ENCODE peak calls at places on chromosomes 13 and 19, in six cellular contexts. O is fibroblast of villous mesenchyme, K is Panc1, A is COR-L47, Y is Right ventricle myocardium superior, N is HCEC 1CT. Q is an unnamed sample.

GRCh38 chr13:113918981-113919646 is 54.8 kb downstream of the C13orf46 start:
- DNase-seq in A (no peak), O (no peak), N (no peak), K (no peak), Y (no peak), Q (no peak)

GRCh38 chr13:31761951-31762350 is 22.6 kb downstream of the RXFP2 start:
- DNase-seq in Y (no peak), O (no peak), N (peak), A (no peak), K (no peak), Q (no peak)

GRCh38 chr13:45700971-45701900 is 884 bp upstream of the CBY2 start:
- DNase-seq in O (no peak), Y (no peak), K (no peak), A (no peak), N (no peak), Q (no peak)

GRCh38 chr19:5137571-5138124 is 168.7 kb downstream of the KDM4B start:
- DNase-seq in N (no peak), Y (no peak), A (no peak), O (no peak), K (no peak), Q (no peak)

GRCh38 chr19:43781630-43782310 is 997 bp upstream of the KCNN4 start:
- DNase-seq in K (no peak), Y (no peak), A (no peak), O (no peak), N (no peak), Q (no peak)

GRCh38 chr13:48235100-48235813 is 2.3 kb downstream of the ITM2B start:
- DNase-seq in A (peak), N (peak), O (peak), Y (no peak), K (no peak), Q (no peak)

GRCh38 chr19:1189419-1189818 is 15.4 kb upstream of the SBNO2 start:
- DNase-seq in K (no peak), Y (no peak), O (no peak), A (no peak), N (no peak), Q (no peak)

GRCh38 chr19:19352823-19353222 is 32.2 kb downstream of the MAU2 start:
- DNase-seq in Y (no peak), A (no peak), O (no peak), N (no peak), K (no peak), Q (no peak)

GRCh38 chr13:77555246-77555645 is 19.7 kb downstream of the SCEL start:
- DNase-seq in K (no peak), A (no peak), Y (no peak), N (no peak), O (no peak), Q (no peak)

GRCh38 chr13:106612688-106613087 is 44.8 kb upstream of the ARGLU1 start:
- DNase-seq in A (no peak), O (peak), K (no peak), Y (peak), N (no peak), Q (no peak)

GRCh38 chr19:4297901-4298771 is 4.1 kb downstream of the TMIGD2 start:
- DNase-seq in K (no peak), N (no peak), Y (no peak), O (no peak), A (no peak), Q (no peak)

GRCh38 chr19:37930416-37930815 is 23.4 kb downstream of the SIPA1L3 start:
- DNase-seq in N (peak), A (no peak), O (no peak), Y (no peak), K (no peak), Q (no peak)

GRCh38 chr19:33395561-33396550 is 22.3 kb downstream of the CEBPG start:
- DNase-seq in A (no peak), K (no peak), Y (peak), N (peak), O (no peak), Q (no peak)

GRCh38 chr13:91165758-91166157 is 181.7 kb upstream of the MIR17HG start:
- DNase-seq in N (no peak), A (no peak), O (no peak), K (no peak), Y (no peak), Q (no peak)

GRCh38 chr13:54144809-54145208 is 1116.2 kb downstream of the OLFM4 start:
- DNase-seq in O (no peak), A (no peak), N (no peak), K (no peak), Y (no peak), Q (no peak)

GRCh38 chr13:27915301-27916207 is 4.2 kb upstream of the PDX1 start:
- DNase-seq in O (no peak), Y (no peak), K (no peak), N (no peak), A (no peak), Q (no peak)

GRCh38 chr13:97568850-97569249 is 134.9 kb downstream of the RAP2A start:
- DNase-seq in K (no peak), A (no peak), Y (no peak), O (no peak), N (no peak), Q (no peak)

GRCh38 chr13:111901301-111901905 is 165.5 kb upstream of the SOX1 start:
- DNase-seq in N (no peak), Y (no peak), O (no peak), K (no peak), A (no peak), Q (no peak)

GRCh38 chr13:32947886-32948285 is 68.3 kb upstream of the KL start:
- DNase-seq in Y (no peak), O (no peak), K (no peak), A (peak), N (no peak), Q (peak)

GRCh38 chr13:36158606-36159005 is 27.4 kb upstream of the DCLK1 start:
- DNase-seq in N (no peak), O (no peak), Y (no peak), A (no peak), K (no peak), Q (no peak)

GRCh38 chr19:47561440-47562045 is 11.4 kb downstream of the ZNF541 start:
- DNase-seq in N (no peak), A (no peak), Y (no peak), O (no peak), K (no peak), Q (no peak)

GRCh38 chr13:35470671-35471465 is 5.6 kb downstream of the MAB21L1 start:
- DNase-seq in A (no peak), N (no peak), Y (peak), K (no peak), O (no peak), Q (no peak)

GRCh38 chr19:18342090-18342632 is 1.8 kb downstream of the PGPEP1 start:
- DNase-seq in N (no peak), A (no peak), Y (no peak), O (no peak), K (no peak), Q (no peak)

GRCh38 chr19:54209748-54210494 is 9.3 kb downstream of the RPS9 start:
- DNase-seq in K (peak), A (peak), O (peak), Y (peak), N (peak), Q (peak)

GRCh38 chr19:46616631-46617322 is 8.1 kb downstream of the PTGIR start:
- DNase-seq in A (peak), O (peak), N (peak), K (no peak), Y (peak), Q (peak)

GRCh38 chr13:39253774-39254173 is 215.5 kb downstream of the NHLRC3 start:
- DNase-seq in A (no peak), Y (no peak), K (no peak), O (peak), N (peak), Q (no peak)

GRCh38 chr19:40279761-40280607 is 5.2 kb downstream of the AKT2 start:
- DNase-seq in N (no peak), A (no peak), Y (no peak), K (no peak), O (no peak), Q (no peak)

GRCh38 chr13:71871180-71871754 is 4.3 kb upstream of the DACH1 start:
- DNase-seq in K (no peak), A (no peak), Y (no peak), N (no peak), O (no peak), Q (no peak)

Q was measured in NCI-H2171.